ENCODE peak calls at places on chromosomes 3 and 15, in five cellular contexts. C is pancreas, L is HL-60, N is RWPE1, F is AG09319. B is an unnamed sample.

GRCh38 chr3:100893590-100893989 is 99.6 kb downstream of the ABI3BP start:
- DNase-seq in C (no peak), L (no peak), N (no peak), F (no peak), B (no peak)

GRCh38 chr3:120145498-120146285 is 51.4 kb upstream of the GSK3B start:
- DNase-seq in C (no peak), L (no peak), N (peak), F (no peak), B (no peak)

GRCh38 chr3:52086939-52087675 is 30.7 kb upstream of the DUSP7 start:
- DNase-seq in C (no peak), L (peak), N (no peak), F (no peak), B (no peak)

GRCh38 chr15:36126194-36126593 is 453.2 kb upstream of the CDIN1 start:
- DNase-seq in C (no peak), L (no peak), N (no peak), F (no peak), B (no peak)

GRCh38 chr3:130792241-130792640 is 45.6 kb upstream of the PIK3R4 start:
- DNase-seq in C (no peak), L (no peak), N (no peak), F (no peak), B (no peak)

GRCh38 chr3:15460891-15461524 is 33.6 kb downstream of the EAF1 start:
- DNase-seq in C (no peak), L (peak), N (no peak), F (no peak), B (no peak)

GRCh38 chr3:176914764-176915163 is 282.5 kb downstream of the TBL1XR1 start:
- DNase-seq in C (peak), L (no peak), N (peak), F (no peak), B (no peak)

GRCh38 chr3:140545756-140546155 is 132.1 kb upstream of the TRIM42 start:
- DNase-seq in C (no peak), L (no peak), N (no peak), F (no peak), B (no peak)

GRCh38 chr15:40471778-40472130 is 970 bp downstream of the CHST14 start:
- DNase-seq in C (peak), L (no peak), N (no peak), F (no peak), B (no peak)

GRCh38 chr15:90774731-90775521 is 57.8 kb downstream of the BLM start:
- DNase-seq in C (no peak), L (no peak), N (peak), F (no peak), B (no peak)

GRCh38 chr3:127406309-127407025 is 118.6 kb upstream of the PRR20G start:
- DNase-seq in C (no peak), L (peak), N (peak), F (no peak), B (no peak)
- TF ChIP-seq CTCF in C (no peak), L (no peak), N (no peak), F (no peak), B (no peak)

GRCh38 chr3:2713923-2714322 is 396.3 kb downstream of the IL5RA start:
- DNase-seq in C (no peak), L (no peak), N (no peak), F (no peak), B (no peak)
- TF ChIP-seq CTCF in C (no peak), L (no peak), N (no peak), F (no peak), B (no peak)

GRCh38 chr3:196632033-196632751 is 7.3 kb upstream of the NRROS start:
- DNase-seq in C (peak), L (peak), N (peak), F (no peak), B (peak)
- TF ChIP-seq CTCF in C (no peak), L (no peak), N (no peak), F (peak), B (peak)

GRCh38 chr15:99962006-99962561 is 228.8 kb upstream of the LYSMD4 start:
- DNase-seq in C (no peak), L (no peak), N (no peak), F (no peak), B (no peak)

GRCh38 chr15:99963096-99963825 is 230.0 kb upstream of the LYSMD4 start:
- DNase-seq in C (peak), L (no peak), N (peak), F (no peak), B (no peak)

GRCh38 chr15:99963976-99964375 is 230.7 kb upstream of the LYSMD4 start:
- DNase-seq in C (peak), L (no peak), N (no peak), F (no peak), B (no peak)

GRCh38 chr15:99958426-99959097 is 225.3 kb upstream of the LYSMD4 start:
- DNase-seq in C (no peak), L (no peak), N (no peak), F (no peak), B (no peak)

GRCh38 chr15:99961011-99961441 is 227.8 kb upstream of the LYSMD4 start:
- DNase-seq in C (peak), L (no peak), N (no peak), F (no peak), B (no peak)
- TF ChIP-seq CTCF in C (no peak), L (no peak), N (no peak), F (no peak), B (no peak)

DNA sequence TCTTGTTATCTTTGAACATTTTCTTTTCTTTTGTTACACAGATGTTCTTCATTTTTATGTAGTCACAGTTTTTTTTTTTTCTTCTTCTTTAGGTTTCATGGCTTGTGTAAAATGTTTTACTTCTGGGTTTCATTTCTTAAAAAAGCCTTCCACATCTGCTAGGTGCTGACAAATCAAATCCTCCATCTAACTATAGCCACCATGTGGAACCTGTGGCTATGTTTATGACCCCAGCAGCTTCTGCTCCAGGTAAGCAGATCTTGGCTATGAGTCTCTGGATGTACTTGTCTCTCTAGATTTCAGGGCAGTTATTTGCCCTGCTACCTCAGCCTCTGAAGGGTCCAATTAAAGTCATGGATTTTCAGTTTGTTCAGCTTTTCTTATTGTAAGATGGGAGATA is 44.5 kb downstream of the OXSM start:
- DNase-seq in C (no peak), L (no peak), N (no peak), F (no peak), B (no peak)
- TF ChIP-seq CTCF in C (no peak), L (no peak), N (no peak), F (no peak), B (no peak)

GRCh38 chr3:22916933-22917332 is 286.2 kb upstream of the UBE2E2 start:
- DNase-seq in C (no peak), L (no peak), N (no peak), F (no peak), B (no peak)

GRCh38 chr3:22923686-22924085 is 279.4 kb upstream of the UBE2E2 start:
- DNase-seq in C (no peak), L (no peak), N (no peak), F (no peak), B (no peak)

DNA sequence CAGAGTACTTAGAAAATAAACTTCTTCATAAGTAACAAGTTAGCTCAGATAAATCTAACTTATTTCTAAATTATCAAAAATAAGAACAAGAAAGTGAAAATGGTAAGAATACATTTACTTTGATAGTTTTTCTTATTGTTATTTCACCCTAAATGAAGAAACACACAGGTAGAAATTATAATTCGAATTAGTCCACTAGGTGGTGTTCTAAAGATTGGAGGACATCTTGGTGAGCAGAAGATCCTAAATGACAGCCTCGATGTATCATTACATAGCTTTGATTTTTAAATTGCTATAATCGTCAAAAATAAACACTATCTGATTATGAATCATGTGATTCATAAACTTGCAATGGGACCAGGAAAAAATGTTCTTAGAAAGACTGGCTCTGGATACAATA is 280.8 kb upstream of the UBE2E2 start:
- DNase-seq in C (no peak), L (no peak), N (peak), F (no peak), B (no peak)
- TF ChIP-seq CTCF in C (no peak), L (no peak), N (peak), F (peak), B (peak)

GRCh38 chr3:146222204-146223046 is 28.5 kb downstream of the PLSCR4 start:
- DNase-seq in C (peak), L (no peak), N (peak), F (no peak), B (no peak)
- TF ChIP-seq CTCF in C (no peak), L (no peak), N (no peak), F (no peak), B (no peak)

GRCh38 chr3:96813134-96813819 is 1.1 kb upstream of the EPHA6 start:
- DNase-seq in C (peak), L (peak), N (peak), F (peak), B (no peak)
- TF ChIP-seq CTCF in C (no peak), L (peak), N (peak), F (peak), B (no peak)

GRCh38 chr3:13205567-13206143 is 132.4 kb upstream of the IQSEC1 start:
- DNase-seq in C (no peak), L (no peak), N (no peak), F (no peak), B (no peak)
- TF ChIP-seq CTCF in C (no peak), L (no peak), N (no peak), F (no peak), B (no peak)

B was measured in CD14-positive monocyte.